ENCODE peak calls at places on chromosomes 3 and 15, in nine cellular contexts. T, U, Z, K, J, D, M, F and G are unnamed samples.

GRCh38 chr3:59772416-59773408 is 722.9 kb upstream of the CFAP20DC start:
- DNase-seq in Z (peak; percentile 25), D (no peak), U (peak; percentile 41), K (peak; percentile 68), J (no peak), F (no peak), T (no peak), M (no peak), G (peak; percentile 30)

GRCh38 chr15:62757535-62757934 is 285.0 kb upstream of the TPM1 start:
- DNase-seq in D (no peak), M (no peak), Z (no peak), K (no peak), F (no peak), T (no peak), U (no peak), J (no peak), G (no peak)

GRCh38 chr3:196214783-196215441 is 1.4 kb upstream of the SLC51A start:
- DNase-seq in F (no peak), K (no peak), D (no peak), Z (no peak), U (no peak), J (no peak), T (no peak), M (no peak), G (no peak)

GRCh38 chr3:170418422-170419300 is at the start of gene CLDN11:
- DNase-seq in D (peak; percentile 83), U (no peak), M (no peak), J (no peak), T (no peak), K (no peak), Z (no peak), F (peak; percentile 59), G (no peak)

GRCh38 chr3:126900859-126901540 is 81.9 kb upstream of the PLXNA1 start:
- DNase-seq in Z (no peak), F (no peak), D (no peak), K (no peak), U (no peak), M (no peak), J (no peak), T (no peak), G (no peak)

GRCh38 chr3:38616111-38616510 is 33.4 kb downstream of the SCN5A start:
- DNase-seq in T (no peak), M (no peak), K (no peak), D (no peak), J (no peak), F (no peak), U (no peak), Z (no peak), G (no peak)

GRCh38 chr3:177516130-177517011 is 319.1 kb upstream of the TBL1XR1 start:
- DNase-seq in K (no peak), U (no peak), F (peak; percentile 87), T (peak; percentile 88), D (peak; percentile 17), Z (no peak), M (peak; percentile 70), J (peak; percentile 20), G (no peak)

GRCh38 chr3:4492240-4493007 is 724 bp upstream of the ITPR1 start:
- DNase-seq in U (no peak), J (peak; percentile 30), Z (peak; percentile 27), M (peak; percentile 22), F (no peak), D (peak; percentile 79), T (peak; percentile 25), K (peak; percentile 29), G (peak; percentile 47)